ENCODE peak calls at places on chromosomes 4 and X, in eight cellular contexts. R is SK-N-MC; Z is GM23248; U is NCI-H1105; L is OCI-LY7; E is stimulated activated CD8-positive, alpha-beta memory T cell treated with anti-CD3 and anti-CD28 coated beads, Interleukin-15, amount 100 ng/mL, for 4 hours; Y is Right ventricle myocardium inferior; H is CD4-positive, CD25-positive, alpha-beta regulatory T cell. I is an unnamed sample.

GRCh38 chr4:140333523-140333922 is 39.9 kb upstream of the SCOC start:
- DNase-seq in R (no peak), Z (no peak), U (no peak), L (no peak), E (no peak), Y (no peak), H (no peak), I (no peak)

GRCh38 chrX:18390941-18391538 is 34.4 kb upstream of the CDKL5 start:
- DNase-seq in R (peak), Z (peak), U (peak), L (peak), E (peak), Y (peak), H (peak), I (peak)

GRCh38 chr4:20512980-20513379 is 187.3 kb upstream of the PACRGL start:
- DNase-seq in R (no peak), Z (no peak), U (no peak), L (no peak), E (no peak), Y (no peak), H (no peak), I (no peak)

GRCh38 chrX:51024106-51024696 is 113.7 kb downstream of the BMP15 start:
- DNase-seq in R (no peak), Z (no peak), U (no peak), L (no peak), E (no peak), Y (no peak), H (no peak), I (peak)

GRCh38 chrX:11382935-11383334 is 89.7 kb downstream of the AMELX start:
- DNase-seq in R (no peak), Z (no peak), U (no peak), L (no peak), E (no peak), Y (no peak), H (no peak), I (no peak)

GRCh38 chr4:161929966-161930365 is 233.8 kb downstream of the FSTL5 start:
- DNase-seq in R (no peak), Z (no peak), U (no peak), L (no peak), E (no peak), Y (no peak), H (no peak), I (no peak)

GRCh38 chr4:107094332-107094731 is 58.2 kb upstream of the DKK2 start:
- DNase-seq in R (no peak), Z (peak), U (no peak), L (no peak), E (no peak), Y (no peak), H (no peak), I (peak)

GRCh38 chr4:173777421-173777820 is 247.4 kb upstream of the HAND2 start:
- DNase-seq in R (no peak), Z (no peak), U (no peak), L (no peak), E (no peak), Y (no peak), H (no peak), I (no peak)

GRCh38 chr4:173415092-173415491 is 16.2 kb upstream of the SCRG1 start:
- DNase-seq in R (peak), Z (no peak), U (no peak), L (no peak), E (no peak), Y (no peak), H (no peak), I (no peak)

GRCh38 chr4:2264481-2265041 is 2.7 kb upstream of the MXD4 start:
- DNase-seq in R (no peak), Z (no peak), U (no peak), L (no peak), E (no peak), Y (peak), H (no peak), I (no peak)

GRCh38 chr4:25437951-25438350 is 60.9 kb downstream of the ANAPC4 start:
- DNase-seq in R (no peak), Z (no peak), U (no peak), L (no peak), E (no peak), Y (no peak), H (no peak), I (no peak)

GRCh38 chr4:150849016-150849415 is 166.1 kb downstream of the LRBA start:
- DNase-seq in R (no peak), Z (no peak), U (no peak), L (no peak), E (no peak), Y (no peak), H (no peak), I (no peak)

GRCh38 chr4:1658581-1658980 is 25.5 kb downstream of the FAM53A start:
- DNase-seq in R (no peak), Z (no peak), U (no peak), L (no peak), E (no peak), Y (peak), H (no peak), I (no peak)

GRCh38 chrX:129755779-129756650 is 17.2 kb downstream of the XPNPEP2 start:
- DNase-seq in R (no peak), Z (no peak), U (no peak), L (peak), E (no peak), Y (no peak), H (peak), I (peak)

GRCh38 chrX:52359614-52360232 is 9.1 kb upstream of the XAGE2 start:
- DNase-seq in R (no peak), Z (peak), U (no peak), L (no peak), E (no peak), Y (no peak), H (no peak), I (no peak)

GRCh38 chr4:128916832-128917231 is 107.3 kb downstream of the JADE1 start:
- DNase-seq in R (no peak), Z (no peak), U (no peak), L (peak), E (peak), Y (no peak), H (no peak), I (no peak)

GRCh38 chrX:119406739-119407138 is 7.6 kb downstream of the SLC25A43 start:
- DNase-seq in R (no peak), Z (peak), U (no peak), L (no peak), E (no peak), Y (no peak), H (no peak), I (no peak)

GRCh38 chr4:7625073-7625472 is 190.3 kb upstream of the PSAPL1 start:
- DNase-seq in R (no peak), Z (peak), U (peak), L (no peak), E (no peak), Y (no peak), H (no peak), I (no peak)

GRCh38 chr4:158253350-158253980 is 43.2 kb downstream of the TMEM144 start:
- DNase-seq in R (no peak), Z (peak), U (peak), L (peak), E (no peak), Y (no peak), H (peak), I (peak)

I was measured in Karpas-422.